ENCODE peak calls at places on chromosomes 12 and 14, in five cellular contexts. One of them, this sample, is unnamed.
A peak's percentile ranks its signal among the peaks of the same experiment; 100 is the strongest.

GRCh38 chr12:108694812-108695278 is 36.5 kb downstream of the CORO1C start:
- DNase-seq in A549: no peak
- DNase-seq in psoas muscle: no peak
- DNase-seq in pancreas: no peak
- DNase-seq in left ventricle myocardium inferior: no peak
- DNase-seq in this sample: no peak

GRCh38 chr12:70245458-70245857 is 2.2 kb downstream of the CNOT2 start:
- DNase-seq in A549: no peak
- DNase-seq in psoas muscle: no peak
- DNase-seq in pancreas: no peak
- DNase-seq in left ventricle myocardium inferior: no peak
- DNase-seq in this sample: no peak

GRCh38 chr12:115456946-115457689 is 773.1 kb upstream of the TBX3 start:
- DNase-seq in A549: peak; percentile 28
- DNase-seq in psoas muscle: no peak
- DNase-seq in pancreas: no peak
- DNase-seq in left ventricle myocardium inferior: no peak
- DNase-seq in this sample: no peak

GRCh38 chr12:5567021-5567744 is 135.3 kb downstream of the NTF3 start:
- DNase-seq in A549: no peak
- DNase-seq in psoas muscle: no peak
- DNase-seq in pancreas: no peak
- DNase-seq in left ventricle myocardium inferior: peak; percentile 69
- DNase-seq in this sample: no peak

GRCh38 chr12:43289412-43289811 is 262.6 kb downstream of the ADAMTS20 start:
- DNase-seq in A549: no peak
- DNase-seq in psoas muscle: no peak
- DNase-seq in pancreas: no peak
- DNase-seq in left ventricle myocardium inferior: no peak
- DNase-seq in this sample: no peak

GRCh38 chr12:115771065-115771464 is 506.4 kb downstream of the MED13L start:
- DNase-seq in A549: no peak
- DNase-seq in psoas muscle: no peak
- DNase-seq in pancreas: no peak
- DNase-seq in left ventricle myocardium inferior: no peak
- DNase-seq in this sample: no peak

GRCh38 chr12:75859868-75860267 is 171.7 kb downstream of the PHLDA1 start:
- DNase-seq in A549: no peak
- DNase-seq in psoas muscle: no peak
- DNase-seq in pancreas: no peak
- DNase-seq in left ventricle myocardium inferior: no peak
- DNase-seq in this sample: no peak

GRCh38 chr12:105933671-105934665 is 204.8 kb downstream of the NUAK1 start:
- DNase-seq in A549: peak; percentile 33
- DNase-seq in psoas muscle: peak; percentile 51
- DNase-seq in pancreas: no peak
- DNase-seq in left ventricle myocardium inferior: no peak
- DNase-seq in this sample: peak; percentile 75

GRCh38 chr12:10395390-10395998 is 5.7 kb upstream of the KLRK1 start:
- DNase-seq in A549: peak; percentile 38
- DNase-seq in psoas muscle: peak; percentile 21
- DNase-seq in pancreas: no peak
- DNase-seq in left ventricle myocardium inferior: no peak
- DNase-seq in this sample: no peak

GRCh38 chr14:56180754-56181542 is 62.7 kb downstream of the PELI2 start:
- DNase-seq in A549: no peak
- DNase-seq in psoas muscle: no peak
- DNase-seq in pancreas: no peak
- DNase-seq in left ventricle myocardium inferior: no peak
- DNase-seq in this sample: no peak
- TF ChIP-seq CTCF in A549: no peak
- TF ChIP-seq CTCF in psoas muscle: no peak
- TF ChIP-seq CTCF in pancreas: no peak
- TF ChIP-seq CTCF in left ventricle myocardium inferior: no peak
- TF ChIP-seq CTCF in this sample: no peak

DNA sequence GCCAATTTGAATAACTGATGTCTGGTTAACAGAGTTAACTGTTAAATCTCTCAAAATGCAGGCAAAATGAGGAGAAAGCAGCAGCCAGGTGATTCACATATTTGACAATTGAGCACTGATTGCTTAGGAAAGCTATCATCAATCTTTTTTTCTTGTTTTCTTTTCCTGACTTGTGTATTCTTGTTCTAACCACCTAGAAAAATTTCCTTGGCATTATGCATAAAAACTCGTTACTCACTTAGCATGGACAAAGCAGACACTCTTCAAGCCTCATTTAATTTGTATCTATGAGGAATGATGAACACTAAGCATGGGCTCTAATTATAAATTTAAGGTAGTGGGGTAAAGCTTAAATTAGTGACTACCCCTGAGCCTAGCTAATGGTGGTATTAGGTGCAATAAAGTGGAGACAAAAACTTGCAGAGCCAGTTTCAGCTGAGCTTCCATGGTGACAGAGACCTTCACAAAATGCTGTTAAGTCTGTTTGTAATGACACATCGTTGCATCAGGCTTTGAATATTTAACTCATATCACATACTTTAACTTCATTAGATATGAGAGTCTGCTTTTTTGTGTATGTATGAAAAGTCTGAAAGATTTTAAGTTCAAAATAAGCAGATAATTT is 52.0 kb downstream of the RASSF9 start:
- DNase-seq in A549: no peak
- DNase-seq in psoas muscle: no peak
- DNase-seq in pancreas: no peak
- DNase-seq in left ventricle myocardium inferior: no peak
- DNase-seq in this sample: no peak
- H3K27ac ChIP-seq in A549: peak overlapping the region; percentile 5
- H3K27ac ChIP-seq in psoas muscle: no peak overlapping the region
- H3K27ac ChIP-seq in pancreas: no peak overlapping the region
- H3K27ac ChIP-seq in left ventricle myocardium inferior: no peak overlapping the region
- H3K27ac ChIP-seq in this sample: no peak overlapping the region

GRCh38 chr14:104794099-104794498 is 1.4 kb downstream of the AKT1 start:
- DNase-seq in A549: peak; percentile 73
- DNase-seq in psoas muscle: peak; percentile 59
- DNase-seq in pancreas: no peak
- DNase-seq in left ventricle myocardium inferior: no peak
- DNase-seq in this sample: no peak

GRCh38 chr14:104792945-104793702 is 2.4 kb downstream of the AKT1 start:
- DNase-seq in A549: no peak
- DNase-seq in psoas muscle: no peak
- DNase-seq in pancreas: no peak
- DNase-seq in left ventricle myocardium inferior: no peak
- DNase-seq in this sample: no peak

GRCh38 chr14:104794641-104795467 is 694 bp downstream of the AKT1 start:
- DNase-seq in A549: no peak
- DNase-seq in psoas muscle: no peak
- DNase-seq in pancreas: no peak
- DNase-seq in left ventricle myocardium inferior: no peak
- DNase-seq in this sample: no peak

GRCh38 chr14:104792101-104792884 is 3.3 kb downstream of the AKT1 start:
- DNase-seq in A549: no peak
- DNase-seq in psoas muscle: peak; percentile 65
- DNase-seq in pancreas: peak; percentile 87
- DNase-seq in left ventricle myocardium inferior: peak; percentile 76
- DNase-seq in this sample: no peak

DNA sequence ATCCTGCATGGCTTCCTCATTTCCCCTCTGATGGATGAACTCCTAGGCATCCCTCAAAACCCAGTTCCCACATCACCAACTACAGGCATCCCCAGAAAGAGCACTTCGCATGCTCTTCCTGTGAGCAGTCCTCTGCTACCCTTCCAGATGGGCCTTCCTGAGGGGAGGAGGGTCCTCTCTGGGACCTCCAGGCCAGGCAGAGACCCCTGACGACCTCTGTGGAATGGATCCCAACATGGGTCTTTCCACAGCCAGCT is 1.9 kb downstream of the AKT1 start:
- DNase-seq in A549: no peak
- DNase-seq in psoas muscle: no peak
- DNase-seq in pancreas: no peak
- DNase-seq in left ventricle myocardium inferior: no peak
- DNase-seq in this sample: no peak
- H3K4me1 ChIP-seq in A549: peaks cover 41% of the 10 kb centered on the region
- H3K4me1 ChIP-seq in psoas muscle: peaks cover 30% of the 10 kb centered on the region
- H3K4me1 ChIP-seq in pancreas: peaks cover 21% of the 10 kb centered on the region
- H3K4me1 ChIP-seq in left ventricle myocardium inferior: peaks cover 89% of the 10 kb centered on the region
- H3K4me1 ChIP-seq in this sample: peaks cover 3% of the 10 kb centered on the region

GRCh38 chr14:65832431-65833253 is 420.1 kb downstream of the FUT8 start:
- DNase-seq in A549: peak; percentile 24
- DNase-seq in psoas muscle: no peak
- DNase-seq in pancreas: no peak
- DNase-seq in left ventricle myocardium inferior: no peak
- DNase-seq in this sample: no peak
- TF ChIP-seq CTCF in A549: peak; percentile 47
- TF ChIP-seq CTCF in psoas muscle: no peak
- TF ChIP-seq CTCF in pancreas: no peak
- TF ChIP-seq CTCF in left ventricle myocardium inferior: no peak
- TF ChIP-seq CTCF in this sample: no peak

GRCh38 chr14:53954551-53955233 is 1.9 kb downstream of the BMP4 start:
- DNase-seq in A549: no peak
- DNase-seq in psoas muscle: peak; percentile 26
- DNase-seq in pancreas: no peak
- DNase-seq in left ventricle myocardium inferior: peak; percentile 32
- DNase-seq in this sample: peak; percentile 80

GRCh38 chr14:53956427-53957201 is at the start of gene BMP4:
- DNase-seq in A549: no peak
- DNase-seq in psoas muscle: peak; percentile 84
- DNase-seq in pancreas: no peak
- DNase-seq in left ventricle myocardium inferior: peak; percentile 89
- DNase-seq in this sample: peak; percentile 96

GRCh38 chr14:53955234-53955556 is 1.4 kb downstream of the BMP4 start:
- DNase-seq in A549: no peak
- DNase-seq in psoas muscle: no peak
- DNase-seq in pancreas: no peak
- DNase-seq in left ventricle myocardium inferior: no peak
- DNase-seq in this sample: no peak

GRCh38 chr14:53953828-53954550 is 2.6 kb downstream of the BMP4 start:
- DNase-seq in A549: peak; percentile 38
- DNase-seq in psoas muscle: peak; percentile 51
- DNase-seq in pancreas: no peak
- DNase-seq in left ventricle myocardium inferior: peak; percentile 38
- DNase-seq in this sample: peak; percentile 88

GRCh38 chr14:53955671-53956426 is 776 bp downstream of the BMP4 start:
- DNase-seq in A549: no peak
- DNase-seq in psoas muscle: peak; percentile 81
- DNase-seq in pancreas: no peak
- DNase-seq in left ventricle myocardium inferior: peak; percentile 77
- DNase-seq in this sample: peak; percentile 88
- H3K27ac ChIP-seq in A549: peak overlapping the region; percentile 65
- H3K27ac ChIP-seq in psoas muscle: peak overlapping the region; percentile 70
- H3K27ac ChIP-seq in pancreas: no peak overlapping the region
- H3K27ac ChIP-seq in left ventricle myocardium inferior: peak overlapping the region; percentile 95
- H3K27ac ChIP-seq in this sample: peak overlapping the region; percentile 80

GRCh38 chr12:32440120-32440865 is 40.9 kb downstream of the FGD4 start:
- DNase-seq in A549: no peak
- DNase-seq in psoas muscle: no peak
- DNase-seq in pancreas: peak; percentile 19
- DNase-seq in left ventricle myocardium inferior: no peak
- DNase-seq in this sample: no peak
- H3K4me1 ChIP-seq in A549: peaks cover 49% of the 10 kb centered on the region
- H3K4me1 ChIP-seq in psoas muscle: peaks cover 4% of the 10 kb centered on the region
- H3K4me1 ChIP-seq in pancreas: peaks cover 5% of the 10 kb centered on the region
- H3K4me1 ChIP-seq in left ventricle myocardium inferior: peaks cover 25% of the 10 kb centered on the region
- H3K4me1 ChIP-seq in this sample: peaks cover 8% of the 10 kb centered on the region

DNA sequence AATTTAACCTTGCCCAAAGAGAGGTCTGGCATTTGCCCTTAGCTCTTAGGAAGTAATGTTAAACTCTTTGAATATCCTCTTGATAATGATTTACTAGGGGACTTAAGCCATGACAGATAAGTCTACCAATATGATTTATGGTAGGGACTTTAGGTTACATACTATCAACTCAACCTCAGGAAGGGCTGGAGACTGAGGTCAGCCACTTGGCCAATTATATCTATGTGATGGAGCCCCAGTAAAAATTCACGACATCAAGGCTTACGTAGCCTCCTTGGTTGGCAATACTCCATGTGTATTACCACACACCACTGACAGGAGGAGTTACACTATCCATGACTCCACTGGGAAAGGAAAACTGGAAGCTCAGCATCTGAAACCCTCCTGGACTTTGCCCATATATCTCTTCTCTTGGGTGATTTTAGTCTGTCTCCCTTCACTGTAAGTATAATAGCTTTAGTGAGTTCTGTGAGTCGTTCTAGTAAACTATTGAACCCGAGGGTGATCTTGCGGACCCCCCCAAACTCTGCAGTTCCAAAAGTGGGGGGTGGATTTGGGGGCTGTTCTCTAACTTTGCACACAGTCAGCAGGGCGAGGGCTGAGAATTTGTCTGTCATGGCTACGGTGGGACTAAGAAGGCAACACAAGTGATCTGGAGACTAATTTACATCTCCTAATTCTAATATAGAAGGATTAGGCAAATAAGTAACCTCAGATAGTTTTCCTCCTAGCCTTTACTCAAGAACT is 62.3 kb downstream of the R3HDM2 start:
- DNase-seq in A549: peak; percentile 70
- DNase-seq in psoas muscle: no peak
- DNase-seq in pancreas: peak; percentile 15
- DNase-seq in left ventricle myocardium inferior: no peak
- DNase-seq in this sample: no peak
- TF ChIP-seq CTCF in A549: no peak
- TF ChIP-seq CTCF in psoas muscle: no peak
- TF ChIP-seq CTCF in pancreas: no peak
- TF ChIP-seq CTCF in left ventricle myocardium inferior: no peak
- TF ChIP-seq CTCF in this sample: peak; percentile 21

This sample was measured in kidney.